ENCODE peak calls at places on chromosomes 6 and 20, in four cellular contexts. P, T, A and V are unnamed samples.

GRCh38 chr6:74519172-74519571 is 686.7 kb downstream of the COL12A1 start:
- DNase-seq in P (no peak), A (no peak), T (peak; percentile 85), V (no peak)

GRCh38 chr6:32882879-32883250 is 28.9 kb downstream of the PSMB9 start:
- DNase-seq in T (peak; percentile 19), P (no peak), A (no peak), V (no peak)

GRCh38 chr6:42041131-42042055 is 8.9 kb upstream of the TAF8 start:
- DNase-seq in P (peak; percentile 68), A (no peak), T (peak; percentile 33), V (peak; percentile 53)

GRCh38 chr20:4038047-4038459 is 22.7 kb upstream of the RNF24 start:
- DNase-seq in T (peak; percentile 68), A (no peak), P (peak; percentile 63), V (peak; percentile 96)

GRCh38 chr6:31898200-31899011 is 908 bp upstream of the EHMT2 start:
- DNase-seq in P (peak; percentile 58), A (no peak), T (peak; percentile 56), V (peak; percentile 49)

GRCh38 chr6:151067684-151068596 is 171.8 kb upstream of the AKAP12 start:
- DNase-seq in P (no peak), T (peak; percentile 93), A (peak; percentile 64), V (no peak)

GRCh38 chr6:128964771-128965170 is 81.8 kb downstream of the LAMA2 start:
- DNase-seq in P (no peak), A (no peak), T (no peak), V (no peak)

GRCh38 chr6:3022765-3023662 is 23.3 kb downstream of the NQO2 start:
- DNase-seq in P (no peak), A (no peak), T (peak; percentile 30), V (peak; percentile 52)

GRCh38 chr6:132122176-132122575 is 171.0 kb upstream of the CCN2 start:
- DNase-seq in T (no peak), P (no peak), A (no peak), V (no peak)

GRCh38 chr20:45157977-45158376 is 16.7 kb upstream of the PI3 start:
- DNase-seq in P (peak; percentile 29), A (no peak), T (peak; percentile 19), V (no peak)

GRCh38 chr6:52363222-52363867 is 1.4 kb downstream of the PAQR8 start:
- DNase-seq in P (peak; percentile 52), A (peak; percentile 35), T (peak; percentile 6), V (no peak)

GRCh38 chr6:52365317-52365716 is 3.4 kb downstream of the PAQR8 start:
- DNase-seq in P (no peak), A (no peak), T (no peak), V (no peak)

GRCh38 chr6:52365871-52366540 is 4.1 kb downstream of the PAQR8 start:
- DNase-seq in T (peak; percentile 32), P (no peak), A (no peak), V (no peak)

GRCh38 chr6:52362443-52363221 is 681 bp downstream of the PAQR8 start:
- DNase-seq in A (peak; percentile 55), P (peak; percentile 47), T (peak; percentile 50), V (no peak)

DNA sequence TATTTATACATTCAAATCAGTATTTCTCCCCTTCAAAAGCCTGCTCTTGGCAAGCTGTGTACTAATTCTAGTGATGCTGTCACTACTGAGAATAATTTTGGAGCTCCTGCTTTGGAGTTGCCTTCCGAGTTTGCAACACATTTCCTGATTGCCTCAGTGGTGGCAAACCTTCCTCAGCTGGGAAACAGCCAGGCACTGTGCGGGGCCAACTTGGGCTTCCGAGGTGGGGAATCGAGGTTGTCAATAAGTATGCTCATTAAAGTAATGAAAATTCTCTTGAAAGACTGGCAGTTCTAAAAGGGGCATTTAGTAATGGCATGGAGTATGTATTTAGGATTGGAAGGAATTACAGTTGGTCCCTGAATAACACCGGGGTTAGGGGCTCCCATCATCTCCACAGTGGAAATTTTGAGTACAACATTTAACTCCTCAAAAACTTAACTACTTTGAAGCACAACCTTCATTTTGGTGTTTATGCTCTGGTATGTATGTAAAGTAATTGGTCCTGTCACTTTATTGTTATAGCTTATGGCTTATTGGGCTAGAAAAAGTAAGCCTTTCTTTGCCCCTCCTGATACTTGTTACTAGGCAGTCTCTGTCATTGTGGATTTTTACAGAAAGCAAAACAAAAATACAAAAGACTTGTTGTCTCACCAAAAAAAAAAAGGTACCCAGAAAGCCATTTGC is 2.7 kb downstream of the PAQR8 start:
- DNase-seq in P (no peak), T (no peak), A (peak; percentile 24), V (no peak)
- H3K4me3 ChIP-seq in P (no peak overlapping the region), T (no peak overlapping the region), A (no peak overlapping the region), V (no peak overlapping the region)

GRCh38 chr6:35166160-35166919 is 25.2 kb upstream of the TCP11 start:
- DNase-seq in A (no peak), T (no peak), P (no peak), V (no peak)

GRCh38 chr6:35164277-35164676 is 23.1 kb upstream of the TCP11 start:
- DNase-seq in P (no peak), A (no peak), T (no peak), V (no peak)

GRCh38 chr6:35167505-35167904 is 26.4 kb upstream of the TCP11 start:
- DNase-seq in A (no peak), P (no peak), T (no peak), V (no peak)

GRCh38 chr6:35164868-35165267 is 23.7 kb upstream of the TCP11 start:
- DNase-seq in A (no peak), P (no peak), T (no peak), V (no peak)

GRCh38 chr6:35165630-35166071 is 24.5 kb upstream of the TCP11 start:
- DNase-seq in A (no peak), P (no peak), T (no peak), V (no peak)
- H3K4me3 ChIP-seq in A (no peak overlapping the region), P (no peak overlapping the region), T (no peak overlapping the region), V (no peak overlapping the region)

GRCh38 chr6:4130357-4130987 is 4.9 kb downstream of the ECI2 start:
- DNase-seq in T (no peak), P (no peak), A (no peak), V (no peak)
- H3K4me3 ChIP-seq in T (no peak overlapping the region), P (no peak overlapping the region), A (no peak overlapping the region), V (no peak overlapping the region)

DNA sequence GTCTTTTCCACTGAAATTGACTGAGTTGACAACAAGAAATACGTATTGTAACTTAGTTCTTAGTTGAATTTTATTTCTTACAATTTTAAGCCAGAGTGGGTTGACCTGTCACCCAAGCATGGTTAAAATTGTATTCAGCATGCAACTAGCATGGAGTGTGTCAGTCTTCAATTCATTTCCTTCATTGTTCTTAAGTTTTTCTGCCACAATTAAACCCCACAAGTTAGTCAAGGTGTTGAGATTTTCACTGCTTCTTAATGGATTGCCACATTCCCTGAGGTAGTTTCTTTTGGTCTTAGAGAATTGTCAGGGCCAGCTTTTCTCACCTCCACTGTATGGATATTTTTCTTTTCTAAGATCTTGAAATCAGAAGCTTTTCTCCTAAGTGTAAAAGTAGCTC is 2.1 kb downstream of the PTPN1 start:
- DNase-seq in T (no peak), A (no peak), P (no peak), V (no peak)
- H3K4me3 ChIP-seq in T (peak overlapping the region; percentile 83), A (peak overlapping the region; percentile 3), P (no peak overlapping the region), V (no peak overlapping the region)

GRCh38 chr6:27669278-27669797 is 196.4 kb upstream of the ZNF184 start:
- DNase-seq in T (peak; percentile 48), P (no peak), A (no peak), V (no peak)
- H3K4me3 ChIP-seq in T (peak overlapping the region; percentile 70), P (peak overlapping the region; percentile 49), A (peak overlapping the region; percentile 34), V (peak overlapping the region; percentile 39)